ENCODE peak calls at places on chromosome 1, in ten cellular contexts. Z is amygdala; P is WTC11; K is COLO829; N is stimulated activated CD8-positive, alpha-beta memory T cell treated with anti-CD3 and anti-CD28 coated beads, Interleukin-4, amount 100 ng/mL, for 1 hour; I is activated CD4-positive, CD25-positive, alpha-beta regulatory T cell treated with anti-CD3 and anti-CD28 coated beads, Interleukin-2, amount 50 U/mL, for 16 hours; Y is HL-60; W is choroid plexus epithelial cell; J is Caco-2; B is testis. A is an unnamed sample.

GRCh38 chr1:39907532-39908453 is 6.1 kb upstream of the MYCL start:
- DNase-seq in Z (no peak), P (no peak), K (no peak), N (no peak), I (no peak), Y (no peak), W (no peak), J (no peak), B (no peak), A (no peak)

GRCh38 chr1:88433556-88433955 is 250.5 kb upstream of the PKN2 start:
- DNase-seq in Z (no peak), P (no peak), K (no peak), N (no peak), I (no peak), Y (no peak), W (no peak), J (no peak), B (no peak), A (peak; percentile 9)

GRCh38 chr1:202291961-202292712 is 49.6 kb downstream of the UBE2T start:
- DNase-seq in Z (no peak), P (no peak), K (peak; percentile 57), N (no peak), I (no peak), Y (no peak), W (peak; percentile 84), J (no peak), B (peak; percentile 25), A (no peak)

GRCh38 chr1:160209656-160210046 is 4.5 kb downstream of the PEA15 start:
- DNase-seq in Z (no peak), P (no peak), K (no peak), N (no peak), I (no peak), Y (no peak), W (peak; percentile 49), J (no peak), B (peak; percentile 85), A (no peak)

GRCh38 chr1:24362416-24362815 is 43.3 kb downstream of the GRHL3 start:
- DNase-seq in Z (no peak), P (no peak), K (no peak), N (no peak), I (no peak), Y (no peak), W (no peak), J (no peak), B (no peak), A (no peak)

GRCh38 chr1:30445449-30445848 is 277.9 kb downstream of the MATN1 start:
- DNase-seq in Z (no peak), P (no peak), K (no peak), N (no peak), I (no peak), Y (no peak), W (no peak), J (no peak), B (no peak), A (no peak)

GRCh38 chr1:10704383-10704882 is 92.0 kb downstream of the CASZ1 start:
- DNase-seq in Z (no peak), P (peak; percentile 84), K (no peak), N (no peak), I (no peak), Y (no peak), W (no peak), J (no peak), B (no peak), A (no peak)

GRCh38 chr1:193335797-193336428 is 149.5 kb upstream of the B3GALT2 start:
- DNase-seq in Z (no peak), P (no peak), K (peak; percentile 68), N (no peak), I (no peak), Y (no peak), W (peak; percentile 84), J (no peak), B (no peak), A (no peak)

GRCh38 chr1:44346184-44346583 is 8.9 kb downstream of the ERI3 start:
- DNase-seq in Z (no peak), P (no peak), K (no peak), N (no peak), I (no peak), Y (no peak), W (no peak), J (no peak), B (no peak), A (no peak)

GRCh38 chr1:230172016-230172356 is 104.9 kb downstream of the GALNT2 start:
- DNase-seq in Z (no peak), P (no peak), K (no peak), N (no peak), I (no peak), Y (no peak), W (no peak), J (no peak), B (peak; percentile 13), A (no peak)

GRCh38 chr1:205950280-205950679 is 7.0 kb upstream of the SLC26A9 start:
- DNase-seq in Z (no peak), P (no peak), K (no peak), N (no peak), I (no peak), Y (no peak), W (peak; percentile 9), J (no peak), B (peak; percentile 69), A (no peak)

GRCh38 chr1:155297431-155297830 is 3.8 kb downstream of the PKLR start:
- DNase-seq in Z (no peak), P (no peak), K (no peak), N (no peak), I (no peak), Y (no peak), W (no peak), J (no peak), B (no peak), A (no peak)

GRCh38 chr1:45876000-45876399 is 72.6 kb downstream of the MAST2 start:
- DNase-seq in Z (no peak), P (no peak), K (no peak), N (no peak), I (no peak), Y (no peak), W (no peak), J (no peak), B (no peak), A (no peak)

GRCh38 chr1:172682812-172683211 is 23.9 kb downstream of the FASLG start:
- DNase-seq in Z (no peak), P (no peak), K (no peak), N (no peak), I (no peak), Y (no peak), W (no peak), J (no peak), B (no peak), A (no peak)